ENCODE peak calls at places on chromosomes 5 and 9, in eight cellular contexts. E, T, H, J, Z, A, Y and O are unnamed samples.

GRCh38 chr5:131005963-131006684 is 158.9 kb downstream of the HINT1 start:
- DNase-seq in E (peak; percentile 2), T (no peak), H (no peak), J (no peak), Z (no peak), A (no peak), Y (no peak), O (no peak)

GRCh38 chr9:113160571-113160970 is 9.8 kb downstream of the SLC31A2 start:
- DNase-seq in E (no peak), T (no peak), H (no peak), J (no peak), Z (no peak), A (no peak), Y (no peak), O (no peak)

GRCh38 chr5:74328221-74328630 is 312.3 kb downstream of the ENC1 start:
- DNase-seq in E (no peak), T (no peak), H (no peak), J (peak; percentile 6), Z (no peak), A (no peak), Y (no peak), O (no peak)

GRCh38 chr5:172266676-172267092 is 16.9 kb downstream of the UBTD2 start:
- DNase-seq in E (no peak), T (no peak), H (no peak), J (no peak), Z (no peak), A (no peak), Y (no peak), O (no peak)

GRCh38 chr5:7850533-7851239 is at the start of gene CFAP90:
- DNase-seq in E (peak; percentile 66), T (peak; percentile 69), H (no peak), J (peak; percentile 9), Z (no peak), A (peak; percentile 37), Y (peak; percentile 64), O (no peak)

GRCh38 chr9:78294290-78295176 is 2.4 kb upstream of the PSAT1 start:
- DNase-seq in E (no peak), T (no peak), H (no peak), J (no peak), Z (no peak), A (no peak), Y (no peak), O (no peak)

GRCh38 chr9:35548571-35548970 is 56.5 kb upstream of the TESK1 start:
- DNase-seq in E (no peak), T (no peak), H (no peak), J (no peak), Z (no peak), A (no peak), Y (peak; percentile 55), O (no peak)

GRCh38 chr5:42665857-42666256 is 90.8 kb upstream of the CCDC152 start:
- DNase-seq in E (no peak), T (no peak), H (no peak), J (no peak), Z (no peak), A (no peak), Y (no peak), O (no peak)

GRCh38 chr5:67983251-67983941 is 232.2 kb upstream of the PIK3R1 start:
- DNase-seq in E (peak; percentile 93), T (no peak), H (no peak), J (peak; percentile 17), Z (peak; percentile 69), A (no peak), Y (peak; percentile 84), O (no peak)

GRCh38 chr5:73853091-73853490 is 227.1 kb downstream of the ARHGEF28 start:
- DNase-seq in E (peak; percentile 41), T (no peak), H (no peak), J (no peak), Z (peak; percentile 7), A (no peak), Y (peak; percentile 84), O (no peak)

GRCh38 chr9:16291921-16292320 is 578.5 kb downstream of the BNC2 start:
- DNase-seq in E (no peak), T (no peak), H (no peak), J (no peak), Z (no peak), A (no peak), Y (no peak), O (no peak)

GRCh38 chr9:136002886-136003285 is 41.7 kb upstream of the UBAC1 start:
- DNase-seq in E (no peak), T (no peak), H (no peak), J (no peak), Z (no peak), A (no peak), Y (peak; percentile 39), O (no peak)

GRCh38 chr5:53161876-53162275 is 52.3 kb upstream of the MOCS2 start:
- DNase-seq in E (peak; percentile 85), T (no peak), H (no peak), J (no peak), Z (no peak), A (no peak), Y (peak; percentile 68), O (no peak)

GRCh38 chr5:78359831-78360673 is at the start of gene SCAMP1:
- DNase-seq in E (peak; percentile 95), T (peak; percentile 83), H (peak; percentile 88), J (peak; percentile 93), Z (peak; percentile 83), A (peak; percentile 89), Y (peak; percentile 95), O (peak; percentile 90)

GRCh38 chr9:69637801-69638200 is 34.4 kb downstream of the APBA1 start:
- DNase-seq in E (peak; percentile 41), T (no peak), H (no peak), J (no peak), Z (no peak), A (no peak), Y (peak; percentile 85), O (no peak)

GRCh38 chr9:84997472-84997871 is 327.9 kb downstream of the NTRK2 start:
- DNase-seq in E (no peak), T (no peak), H (no peak), J (no peak), Z (no peak), A (no peak), Y (no peak), O (no peak)

GRCh38 chr9:14670718-14671117 is 22.5 kb downstream of the ZDHHC21 start:
- DNase-seq in E (peak; percentile 47), T (no peak), H (no peak), J (no peak), Z (no peak), A (no peak), Y (peak; percentile 55), O (no peak)

GRCh38 chr5:171630670-171631065 is 154.9 kb upstream of the SMIM23 start:
- DNase-seq in E (no peak), T (no peak), H (no peak), J (no peak), Z (no peak), A (no peak), Y (no peak), O (no peak)

GRCh38 chr5:58450811-58451629 is 8.9 kb downstream of the PLK2 start:
- DNase-seq in E (no peak), T (no peak), H (no peak), J (no peak), Z (no peak), A (no peak), Y (no peak), O (no peak)

GRCh38 chr5:109654455-109654854 is 35.3 kb upstream of the MAN2A1 start:
- DNase-seq in E (no peak), T (no peak), H (no peak), J (no peak), Z (no peak), A (no peak), Y (peak; percentile 69), O (no peak)

GRCh38 chr5:151093476-151093889 is 12.6 kb upstream of the TNIP1 start:
- DNase-seq in E (peak; percentile 95), T (no peak), H (no peak), J (peak; percentile 73), Z (no peak), A (no peak), Y (peak; percentile 97), O (no peak)

GRCh38 chr5:41707853-41708603 is 162.2 kb downstream of the OXCT1 start:
- DNase-seq in E (peak; percentile 84), T (no peak), H (no peak), J (no peak), Z (peak; percentile 37), A (no peak), Y (peak; percentile 70), O (no peak)

GRCh38 chr5:94021246-94021645 is 279.8 kb upstream of the POU5F2 start:
- DNase-seq in E (peak; percentile 50), T (no peak), H (no peak), J (peak; percentile 20), Z (no peak), A (no peak), Y (peak; percentile 35), O (no peak)